ENCODE peak calls at places on chromosomes 16 and 17, in five cellular contexts. Q, Z, D, V and Y are unnamed samples.

GRCh38 chr17:46800573-46800972 is 17.9 kb downstream of the WNT3 start:
- DNase-seq in Q (no peak), Z (no peak), D (no peak), V (no peak), Y (no peak)

GRCh38 chr17:50950002-50950877 is 84.1 kb upstream of the TOB1 start:
- DNase-seq in Q (peak; percentile 80), Z (peak; percentile 87), D (peak; percentile 89), V (peak; percentile 84), Y (peak; percentile 93)

GRCh38 chr17:76359375-76359774 is 5.7 kb upstream of the PRPSAP1 start:
- DNase-seq in Q (no peak), Z (no peak), D (no peak), V (no peak), Y (no peak)

GRCh38 chr17:68302066-68302564 is 10.8 kb downstream of the ARSG start:
- DNase-seq in Q (no peak), Z (no peak), D (no peak), V (peak; percentile 42), Y (no peak)

GRCh38 chr16:11022002-11022401 is 77.6 kb downstream of the CLEC16A start:
- DNase-seq in Q (no peak), Z (no peak), D (no peak), V (no peak), Y (no peak)

GRCh38 chr17:79955961-79956735 is 79.5 kb downstream of the TBC1D16 start:
- DNase-seq in Q (no peak), Z (no peak), D (no peak), V (no peak), Y (no peak)

GRCh38 chr17:77916284-77916683 is 42.2 kb upstream of the TNRC6C start:
- DNase-seq in Q (no peak), Z (no peak), D (no peak), V (no peak), Y (no peak)

GRCh38 chr17:41773190-41773588 is 13.3 kb downstream of the JUP start:
- DNase-seq in Q (peak; percentile 51), Z (peak; percentile 89), D (peak; percentile 89), V (peak; percentile 91), Y (peak; percentile 79)

GRCh38 chr16:72530434-72530833 is 358.5 kb upstream of the PMFBP1 start:
- DNase-seq in Q (peak; percentile 50), Z (no peak), D (peak; percentile 68), V (peak; percentile 75), Y (no peak)

GRCh38 chr17:15263206-15263579 is 1.9 kb downstream of the PMP22 start:
- DNase-seq in Q (peak; percentile 72), Z (peak; percentile 96), D (peak; percentile 91), V (peak; percentile 73), Y (peak; percentile 95)

GRCh38 chr16:86345521-86345920 is 164.8 kb upstream of the FOXF1 start:
- DNase-seq in Q (no peak), Z (no peak), D (no peak), V (no peak), Y (no peak)

GRCh38 chr16:29686740-29687327 is 7.9 kb downstream of the QPRT start:
- DNase-seq in Q (no peak), Z (no peak), D (no peak), V (no peak), Y (no peak)
- H3K4me1 ChIP-seq in Q (no peaks in the 10 kb centered on the region), Z (no peaks in the 10 kb centered on the region), D (no peaks in the 10 kb centered on the region), V (no peaks in the 10 kb centered on the region), Y (no peaks in the 10 kb centered on the region)

GRCh38 chr16:88885693-88886253 is 19.3 kb upstream of the PABPN1L start:
- DNase-seq in Q (no peak), Z (no peak), D (no peak), V (no peak), Y (no peak)

GRCh38 chr16:88886311-88886914 is 20.0 kb upstream of the PABPN1L start:
- DNase-seq in Q (no peak), Z (no peak), D (peak; percentile 26), V (no peak), Y (no peak)

GRCh38 chr16:88883946-88884345 is 17.5 kb upstream of the PABPN1L start:
- DNase-seq in Q (no peak), Z (no peak), D (no peak), V (no peak), Y (no peak)

GRCh38 chr16:88883117-88883895 is 16.8 kb upstream of the PABPN1L start:
- DNase-seq in Q (no peak), Z (no peak), D (no peak), V (no peak), Y (no peak)

DNA sequence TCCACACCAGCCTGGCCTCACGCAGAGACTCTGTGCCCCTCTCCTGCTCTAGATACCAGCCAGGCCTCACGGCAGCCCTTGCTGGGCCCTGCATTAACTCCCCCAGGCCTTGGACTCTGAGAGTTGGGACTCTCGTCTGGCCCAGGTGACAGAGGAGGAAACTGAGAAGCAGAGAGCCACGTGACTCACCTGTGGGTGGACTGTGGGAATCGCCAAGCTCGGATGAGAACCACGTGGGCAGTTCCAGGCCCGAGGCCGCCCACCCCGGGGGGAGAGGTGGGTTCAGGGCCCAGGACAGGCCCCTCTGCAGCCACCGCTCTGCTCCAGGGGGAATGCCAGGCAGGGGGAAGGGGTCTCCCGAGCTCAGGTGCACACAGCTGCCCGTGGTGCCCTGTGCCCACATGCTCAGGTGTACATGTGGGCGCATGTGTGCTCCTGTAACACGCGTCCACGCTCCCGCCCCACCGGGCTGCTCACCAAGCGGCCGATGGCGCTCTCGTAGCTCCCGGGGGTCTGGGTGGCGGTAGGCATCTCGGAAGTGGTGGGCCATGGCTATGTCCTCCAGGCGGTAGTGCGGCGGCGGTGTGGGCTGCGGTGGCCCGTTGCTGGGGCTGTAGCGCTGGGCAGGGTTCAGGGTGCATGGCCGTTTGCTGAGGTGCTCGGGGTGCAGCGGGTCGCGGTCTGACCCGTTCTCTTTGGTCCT is 18.3 kb upstream of the PABPN1L start:
- DNase-seq in Q (no peak), Z (no peak), D (no peak), V (no peak), Y (no peak)
- H3K4me1 ChIP-seq in Q (no peaks in the 10 kb centered on the region), Z (peaks cover 35% of the 10 kb centered on the region), D (peaks cover 17% of the 10 kb centered on the region), V (peaks cover 8% of the 10 kb centered on the region), Y (no peaks in the 10 kb centered on the region)

GRCh38 chr17:37701424-37702020 is 43.3 kb downstream of the HNF1B start:
- DNase-seq in Q (no peak), Z (no peak), D (peak; percentile 11), V (no peak), Y (no peak)
- H3K4me1 ChIP-seq in Q (peaks cover 24% of the 10 kb centered on the region), Z (no peaks in the 10 kb centered on the region), D (peaks cover 2% of the 10 kb centered on the region), V (peaks cover 11% of the 10 kb centered on the region), Y (no peaks in the 10 kb centered on the region)

DNA sequence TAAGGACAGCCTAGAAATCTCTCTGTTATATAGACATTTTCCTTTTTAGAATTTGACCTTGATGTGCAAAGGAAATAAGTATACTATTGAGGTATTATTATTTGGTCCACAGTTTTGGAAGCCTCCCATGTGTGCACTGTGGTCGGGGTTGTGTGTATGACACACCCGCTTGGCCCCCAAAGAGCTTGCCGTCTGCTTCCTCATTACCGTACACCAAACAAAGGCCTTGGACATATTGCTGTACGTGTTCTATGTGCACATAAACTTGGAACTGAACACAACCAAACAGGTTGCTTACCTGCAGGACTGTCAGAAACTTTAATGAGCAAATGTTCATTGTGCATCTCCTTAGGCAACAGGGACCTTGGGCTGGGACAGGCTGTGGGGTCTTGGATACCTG is 38.2 kb downstream of the METRNL start:
- DNase-seq in Q (no peak), Z (no peak), D (no peak), V (no peak), Y (no peak)
- H3K4me1 ChIP-seq in Q (no peaks in the 10 kb centered on the region), Z (peaks cover 7% of the 10 kb centered on the region), D (no peaks in the 10 kb centered on the region), V (no peaks in the 10 kb centered on the region), Y (no peaks in the 10 kb centered on the region)

DNA sequence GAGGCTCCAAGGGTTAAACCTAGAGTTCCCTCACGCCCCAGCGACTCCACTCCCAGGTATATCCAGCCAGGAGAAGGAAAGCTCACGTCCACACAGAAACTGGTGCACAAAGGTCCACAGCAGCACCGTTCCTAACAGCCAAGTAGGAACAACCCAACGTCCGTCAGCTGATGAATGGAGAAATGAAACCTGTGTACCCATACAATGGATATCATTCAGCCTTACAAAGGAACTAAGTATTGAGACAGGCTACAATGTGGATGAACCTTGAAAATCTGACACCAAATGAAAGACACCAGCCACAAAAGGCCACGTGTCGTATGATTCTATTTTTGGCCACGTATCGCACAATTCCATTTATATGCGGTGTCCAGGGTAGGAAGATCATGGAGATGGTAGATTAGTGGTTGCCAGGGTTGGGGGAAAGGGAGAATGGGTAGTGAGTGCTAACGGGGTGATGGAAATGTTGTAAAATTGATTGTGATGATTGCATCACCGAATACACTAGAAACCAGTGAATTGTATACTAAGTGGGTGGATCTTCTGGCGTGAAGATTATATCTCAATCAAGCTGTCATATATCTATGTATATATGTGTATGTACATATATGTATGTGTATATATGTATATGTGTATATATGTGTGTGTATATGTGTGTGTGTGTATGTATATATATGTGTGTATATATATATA is 30.1 kb downstream of the NLRC3 start:
- DNase-seq in Q (no peak), Z (no peak), D (no peak), V (no peak), Y (no peak)
- H3K4me1 ChIP-seq in Q (no peaks in the 10 kb centered on the region), Z (peaks cover 15% of the 10 kb centered on the region), D (no peaks in the 10 kb centered on the region), V (peaks cover 10% of the 10 kb centered on the region), Y (peaks cover 2% of the 10 kb centered on the region)

GRCh38 chr17:1773755-1774181 is 11.9 kb downstream of the SERPINF1 start:
- DNase-seq in Q (no peak), Z (peak; percentile 40), D (peak; percentile 62), V (no peak), Y (no peak)

GRCh38 chr17:1776857-1777256 is 15.0 kb downstream of the SERPINF1 start:
- DNase-seq in Q (no peak), Z (no peak), D (no peak), V (no peak), Y (no peak)

GRCh38 chr17:1769826-1770477 is 8.1 kb downstream of the SERPINF1 start:
- DNase-seq in Q (peak; percentile 14), Z (no peak), D (no peak), V (no peak), Y (no peak)

GRCh38 chr17:1776328-1776727 is 14.5 kb downstream of the SERPINF1 start:
- DNase-seq in Q (no peak), Z (no peak), D (no peak), V (no peak), Y (no peak)

DNA sequence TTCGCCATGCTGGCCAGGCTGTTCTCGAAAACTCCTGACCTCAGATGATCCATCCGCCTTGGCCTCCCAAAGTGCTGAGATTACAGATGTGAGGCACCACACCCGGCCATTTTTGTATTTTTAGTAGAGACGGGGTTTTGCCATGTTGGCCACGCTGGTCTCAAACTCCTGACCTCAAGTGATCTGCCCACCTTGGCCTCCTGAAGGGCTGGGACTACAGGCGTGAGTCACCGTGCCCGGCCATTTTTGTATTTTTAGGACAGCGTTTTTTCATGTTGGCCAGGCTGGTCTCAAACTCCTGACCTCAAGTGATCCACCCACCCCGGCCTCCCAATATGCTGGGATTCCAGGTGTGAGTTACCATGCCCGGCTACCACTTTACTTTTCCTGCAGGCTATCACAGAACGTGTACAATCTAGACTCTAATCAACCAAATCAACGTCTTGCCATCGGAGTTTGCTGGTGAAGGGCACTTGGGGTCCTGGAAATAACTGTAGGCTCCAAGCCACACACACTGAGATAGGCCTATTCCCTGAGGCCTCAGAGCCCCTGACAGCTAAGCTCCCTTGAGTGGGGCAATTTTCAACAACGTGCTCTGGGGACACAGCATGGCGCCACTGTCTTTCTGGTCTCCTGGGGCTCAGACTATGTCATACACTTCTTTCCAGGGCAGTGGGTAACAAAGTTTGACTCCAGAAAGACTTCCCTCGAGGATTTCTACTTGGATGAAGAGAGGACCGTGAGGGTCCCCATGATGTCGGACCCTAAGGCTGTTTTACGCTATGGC is 12.7 kb downstream of the SERPINF1 start:
- DNase-seq in Q (no peak), Z (no peak), D (no peak), V (no peak), Y (no peak)
- H3K4me1 ChIP-seq in Q (peaks cover 18% of the 10 kb centered on the region), Z (peaks cover 16% of the 10 kb centered on the region), D (peaks cover 3% of the 10 kb centered on the region), V (peaks cover 9% of the 10 kb centered on the region), Y (no peaks in the 10 kb centered on the region)

GRCh38 chr16:48365030-48365600 is 20.1 kb downstream of the SIAH1 start:
- DNase-seq in Q (peak; percentile 9), Z (no peak), D (no peak), V (no peak), Y (no peak)
- H3K4me1 ChIP-seq in Q (peaks cover 23% of the 10 kb centered on the region), Z (peaks cover 44% of the 10 kb centered on the region), D (peaks cover 10% of the 10 kb centered on the region), V (peaks cover 13% of the 10 kb centered on the region), Y (no peaks in the 10 kb centered on the region)